ENCODE peak calls at places on chromosomes 4 and X, in nine cellular contexts. H is HFF-Myc, Y is HepG2, X is right atrium auricular region, I is fibroblast of mammary gland, F is fibroblast of the aortic adventitia, R is AG10803, Z is choroid plexus epithelial cell, T is PC-3. K is an unnamed sample.

GRCh38 chr4:36241771-36242170 is 2.5 kb downstream of the ARAP2 start:
- DNase-seq in H (no peak), Y (no peak), X (no peak), I (no peak), F (no peak), R (no peak), Z (no peak), T (no peak), K (no peak)

GRCh38 chr4:98275129-98275528 is 13.9 kb downstream of the RAP1GDS1 start:
- DNase-seq in H (no peak), Y (no peak), X (no peak), I (no peak), F (no peak), R (no peak), Z (no peak), T (peak; percentile 22), K (no peak)

GRCh38 chrX:154444001-154444754 is at the start of gene FAM50A:
- DNase-seq in H (no peak), Y (no peak), X (peak; percentile 78), I (peak; percentile 43), F (peak; percentile 41), R (peak; percentile 55), Z (peak; percentile 52), T (peak; percentile 61), K (no peak)

GRCh38 chr4:69025191-69025998 is 70.9 kb upstream of the UGT2B7 start:
- DNase-seq in H (no peak), Y (peak; percentile 68), X (no peak), I (no peak), F (no peak), R (no peak), Z (peak; percentile 12), T (peak; percentile 49), K (no peak)

GRCh38 chr4:74623041-74623440 is 171.3 kb downstream of the BTC start:
- DNase-seq in H (peak; percentile 36), Y (peak; percentile 66), X (no peak), I (peak; percentile 72), F (peak; percentile 32), R (peak; percentile 23), Z (peak; percentile 87), T (peak; percentile 77), K (no peak)

GRCh38 chr4:42596918-42597317 is 60.0 kb downstream of the ATP8A1 start:
- DNase-seq in H (no peak), Y (no peak), X (no peak), I (no peak), F (no peak), R (no peak), Z (no peak), T (no peak), K (no peak)

GRCh38 chr4:77073106-77073858 is 2.5 kb downstream of the CCNI start:
- DNase-seq in H (no peak), Y (no peak), X (no peak), I (peak; percentile 43), F (peak; percentile 64), R (peak; percentile 53), Z (peak; percentile 61), T (no peak), K (no peak)

GRCh38 chrX:142637206-142637605 is 388.5 kb upstream of the SPANXN4 start:
- DNase-seq in H (no peak), Y (no peak), X (no peak), I (no peak), F (no peak), R (no peak), Z (no peak), T (peak; percentile 65), K (no peak)

GRCh38 chrX:17738002-17738713 is 865 bp downstream of the SCML1 start:
- DNase-seq in H (no peak), Y (peak; percentile 56), X (no peak), I (peak; percentile 29), F (peak; percentile 18), R (peak; percentile 32), Z (peak; percentile 29), T (peak; percentile 45), K (no peak)

GRCh38 chrX:136856050-136856449 is 24.5 kb downstream of the RBMX start:
- DNase-seq in H (no peak), Y (no peak), X (no peak), I (no peak), F (no peak), R (no peak), Z (no peak), T (no peak), K (no peak)

GRCh38 chr4:57023104-57023503 is 44.4 kb downstream of the POLR2B start:
- DNase-seq in H (no peak), Y (no peak), X (no peak), I (peak; percentile 88), F (peak; percentile 86), R (peak; percentile 83), Z (peak; percentile 88), T (peak; percentile 99), K (peak; percentile 93)

GRCh38 chr4:2082118-2082517 is 23.0 kb downstream of the NAT8L start:
- DNase-seq in H (no peak), Y (no peak), X (no peak), I (no peak), F (no peak), R (no peak), Z (no peak), T (no peak), K (no peak)

GRCh38 chr4:165383757-165384156 is 4.9 kb downstream of the CPE start:
- DNase-seq in H (no peak), Y (no peak), X (no peak), I (peak; percentile 65), F (peak; percentile 68), R (no peak), Z (peak; percentile 45), T (no peak), K (no peak)

GRCh38 chrX:29617276-29617675 is 598.1 kb upstream of the MAGEB2 start:
- DNase-seq in H (no peak), Y (no peak), X (no peak), I (peak; percentile 73), F (peak; percentile 32), R (peak; percentile 11), Z (peak; percentile 40), T (peak; percentile 56), K (peak; percentile 4)

GRCh38 chr4:147616849-147617172 is 386 bp upstream of the TMEM184C start:
- DNase-seq in H (no peak), Y (no peak), X (no peak), I (no peak), F (no peak), R (no peak), Z (no peak), T (no peak), K (no peak)

GRCh38 chr4:1502976-1503375 is 96.7 kb upstream of the NKX1-1 start:
- DNase-seq in H (no peak), Y (no peak), X (no peak), I (no peak), F (no peak), R (no peak), Z (no peak), T (no peak), K (no peak)

DNA sequence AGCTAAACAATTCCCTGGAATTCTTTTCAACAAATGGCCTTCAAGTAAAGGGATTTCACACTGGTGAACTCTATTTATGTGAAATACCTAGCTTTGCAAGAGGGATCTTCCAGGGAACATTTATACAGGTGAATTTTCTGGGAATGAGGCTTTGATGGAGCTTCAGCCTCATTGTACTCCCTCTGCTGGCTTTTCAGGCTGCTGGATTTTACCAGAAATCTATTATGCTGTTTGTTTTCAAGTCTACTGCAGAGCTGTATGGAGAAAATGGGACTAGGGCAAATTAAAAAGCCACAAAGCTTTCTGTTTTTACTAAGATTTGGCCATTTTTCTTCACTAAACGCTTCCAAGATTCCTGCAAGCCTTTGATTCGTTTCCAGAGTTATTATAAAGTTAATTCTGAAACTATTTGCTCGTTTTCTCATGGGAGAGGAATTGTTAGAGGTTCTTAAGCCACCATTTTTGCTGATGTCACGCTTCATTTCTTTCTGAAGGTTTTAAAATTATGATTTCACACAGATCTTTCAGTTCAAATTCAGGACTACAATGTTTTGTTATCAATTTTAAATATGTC is 31.6 kb downstream of the KDM6A start:
- DNase-seq in H (no peak), Y (no peak), X (no peak), I (no peak), F (peak; percentile 29), R (peak; percentile 50), Z (no peak), T (no peak), K (no peak)
- H3K4me3 ChIP-seq in H (no peak overlapping the region), Y (no peak overlapping the region), X (no peak overlapping the region), I (no peak overlapping the region), F (no peak overlapping the region), R (no peak overlapping the region), Z (no peak overlapping the region), T (no peak overlapping the region), K (no peak overlapping the region)

GRCh38 chr4:138175337-138175794 is 66.8 kb downstream of the SLC7A11 start:
- DNase-seq in H (no peak), Y (no peak), X (no peak), I (peak; percentile 18), F (peak; percentile 85), R (no peak), Z (peak; percentile 54), T (no peak), K (no peak)
- TF ChIP-seq CTCF in H (no peak), Y (no peak), X (no peak), I (no peak), F (no peak), R (no peak), Z (peak; percentile 34), T (no peak), K (no peak)

GRCh38 chr4:91064157-91064853 is 937.1 kb downstream of the CCSER1 start:
- DNase-seq in H (no peak), Y (peak; percentile 7), X (no peak), I (no peak), F (no peak), R (no peak), Z (peak; percentile 63), T (peak; percentile 7), K (no peak)
- H3K4me3 ChIP-seq in H (no peak overlapping the region), Y (no peak overlapping the region), X (no peak overlapping the region), I (no peak overlapping the region), F (no peak overlapping the region), R (no peak overlapping the region), Z (no peak overlapping the region), T (no peak overlapping the region), K (no peak overlapping the region)

GRCh38 chr4:145171919-145172318 is 8.5 kb downstream of the OTUD4 start:
- DNase-seq in H (no peak), Y (no peak), X (no peak), I (no peak), F (no peak), R (no peak), Z (no peak), T (no peak), K (no peak)

GRCh38 chr4:145167884-145168283 is 12.5 kb downstream of the OTUD4 start:
- DNase-seq in H (no peak), Y (no peak), X (no peak), I (no peak), F (no peak), R (no peak), Z (no peak), T (no peak), K (no peak)

GRCh38 chr4:145170209-145170608 is 10.2 kb downstream of the OTUD4 start:
- DNase-seq in H (no peak), Y (no peak), X (no peak), I (no peak), F (peak; percentile 62), R (no peak), Z (peak; percentile 28), T (no peak), K (no peak)

DNA sequence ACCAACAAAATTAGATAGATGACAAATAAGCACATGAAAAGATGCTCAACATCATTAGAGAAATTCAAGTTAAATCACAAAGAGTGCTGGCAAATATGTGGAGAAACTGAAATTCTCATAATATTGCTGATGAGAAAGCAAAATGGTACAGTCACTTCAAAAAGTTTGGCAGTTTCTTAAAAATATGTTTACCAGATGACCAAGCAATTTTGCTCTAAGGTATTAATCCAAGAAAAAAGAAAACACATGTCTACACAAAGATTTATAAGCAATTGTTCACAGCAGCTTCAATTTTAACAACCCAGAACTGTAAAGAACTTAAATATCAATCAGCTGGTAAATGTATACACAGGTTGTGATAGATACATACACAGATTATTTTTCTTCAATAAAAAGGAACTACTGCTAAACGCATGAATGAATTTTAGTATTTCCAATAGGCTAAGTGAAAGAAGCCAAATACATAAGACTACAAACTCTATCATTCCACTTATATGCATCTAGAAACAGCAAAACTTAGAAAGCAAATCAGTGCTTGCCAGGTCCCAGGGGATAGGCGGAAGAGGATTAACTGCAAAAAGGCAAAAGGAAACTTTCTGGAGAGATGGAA is 11.7 kb downstream of the OTUD4 start:
- DNase-seq in H (no peak), Y (no peak), X (no peak), I (no peak), F (no peak), R (peak; percentile 12), Z (no peak), T (no peak), K (no peak)
- TF ChIP-seq CTCF in H (no peak), Y (no peak), X (no peak), I (no peak), F (no peak), R (no peak), Z (no peak), T (no peak), K (no peak)